ENCODE peak calls at places on chromosome 2, in ten cellular contexts. T is neural progenitor cell, Y is hepatocyte, K is sigmoid colon, M is psoas muscle, I is tibial nerve, V is colonic mucosa, W is breast epithelium, C is HCT116, Q is ascending aorta. J is an unnamed sample.
A peak's percentile ranks its signal among the peaks of the same experiment; 100 is the strongest.

GRCh38 chr2:8123464-8123863 is 558.4 kb upstream of the ID2 start:
- DNase-seq in T (no peak), Y (no peak), K (no peak), M (no peak), I (no peak), V (no peak), W (no peak), C (no peak), Q (no peak), J (no peak)

GRCh38 chr2:29329899-29330298 is 214.7 kb downstream of the CLIP4 start:
- DNase-seq in T (no peak), Y (no peak), K (no peak), M (no peak), I (no peak), V (no peak), W (no peak), C (no peak), Q (no peak), J (no peak)

GRCh38 chr2:52145005-52145404 is 1113.1 kb upstream of the NRXN1 start:
- DNase-seq in T (no peak), Y (no peak), K (no peak), M (no peak), I (no peak), V (no peak), W (no peak), C (no peak), Q (no peak), J (no peak)

GRCh38 chr2:144877893-144878292 is 358.0 kb upstream of the ZEB2 start:
- DNase-seq in T (no peak), Y (no peak), K (no peak), M (no peak), I (no peak), V (no peak), W (no peak), C (no peak), Q (no peak), J (no peak)

GRCh38 chr2:225097035-225097434 is 54.8 kb upstream of the DOCK10 start:
- DNase-seq in T (no peak), Y (no peak), K (no peak), M (no peak), I (no peak), V (no peak), W (no peak), C (no peak), Q (no peak), J (no peak)

GRCh38 chr2:144406111-144406788 is 113.7 kb downstream of the ZEB2 start:
- DNase-seq in T (no peak), Y (no peak), K (no peak), M (no peak), I (no peak), V (no peak), W (no peak), C (no peak), Q (no peak), J (no peak)

GRCh38 chr2:202042444-202042843 is 8.8 kb downstream of the FZD7 start:
- DNase-seq in T (no peak), Y (no peak), K (no peak), M (no peak), I (no peak), V (no peak), W (no peak), C (no peak), Q (no peak), J (no peak)

GRCh38 chr2:100407108-100407507 is 10.4 kb downstream of the CHST10 start:
- DNase-seq in T (no peak), Y (no peak), K (no peak), M (no peak), I (no peak), V (no peak), W (peak; percentile 26), C (no peak), Q (no peak), J (no peak)

GRCh38 chr2:172204309-172204708 is 101.6 kb upstream of the DLX2 start:
- DNase-seq in T (no peak), Y (peak; percentile 20), K (no peak), M (no peak), I (no peak), V (no peak), W (no peak), C (no peak), Q (no peak), J (no peak)

GRCh38 chr2:20526146-20526545 is 79.3 kb downstream of the RHOB start:
- DNase-seq in T (no peak), Y (no peak), K (no peak), M (no peak), I (no peak), V (no peak), W (no peak), C (no peak), Q (no peak), J (no peak)

GRCh38 chr2:192783643-192784042 is 588.9 kb upstream of the TMEFF2 start:
- DNase-seq in T (no peak), Y (no peak), K (no peak), M (no peak), I (no peak), V (no peak), W (no peak), C (no peak), Q (no peak), J (no peak)

GRCh38 chr2:60629263-60629662 is 75.8 kb upstream of the BCL11A start:
- DNase-seq in T (no peak), Y (no peak), K (no peak), M (no peak), I (no peak), V (no peak), W (no peak), C (no peak), Q (no peak), J (no peak)

GRCh38 chr2:36389081-36389480 is 33.5 kb downstream of the CRIM1 start:
- DNase-seq in T (no peak), Y (peak; percentile 31), K (no peak), M (no peak), I (no peak), V (no peak), W (no peak), C (no peak), Q (no peak), J (no peak)

GRCh38 chr2:30514134-30514860 is 67.3 kb downstream of the LCLAT1 start:
- DNase-seq in T (no peak), Y (peak; percentile 40), K (no peak), M (no peak), I (no peak), V (no peak), W (no peak), C (no peak), Q (no peak), J (no peak)

GRCh38 chr2:137525644-137526190 is 438.6 kb upstream of the HNMT start:
- DNase-seq in T (no peak), Y (no peak), K (no peak), M (no peak), I (no peak), V (no peak), W (no peak), C (no peak), Q (no peak), J (no peak)

GRCh38 chr2:183532514-183532913 is 408.3 kb downstream of the NUP35 start:
- DNase-seq in T (no peak), Y (no peak), K (no peak), M (no peak), I (no peak), V (no peak), W (no peak), C (no peak), Q (no peak), J (no peak)

GRCh38 chr2:88746929-88747490 is 55.5 kb downstream of the RPIA start:
- DNase-seq in T (no peak), Y (no peak), K (no peak), M (no peak), I (no peak), V (no peak), W (no peak), C (no peak), Q (no peak), J (no peak)
- H3K27ac ChIP-seq in T (no peak overlapping the region), Y (no peak overlapping the region), K (no peak overlapping the region), M (no peak overlapping the region), I (no peak overlapping the region), V (no peak overlapping the region), W (no peak overlapping the region), C (no peak overlapping the region), Q (no peak overlapping the region), J (no peak overlapping the region)

GRCh38 chr2:205720451-205720902 is 38.2 kb downstream of the NRP2 start:
- DNase-seq in T (peak; percentile 83), Y (no peak), K (no peak), M (no peak), I (no peak), V (no peak), W (no peak), C (no peak), Q (no peak), J (no peak)
- H3K4me1 ChIP-seq in T (peaks cover 68% of the 10 kb centered on the region), Y (peaks cover 19% of the 10 kb centered on the region), K (peaks cover 100% of the 10 kb centered on the region), M (no peaks in the 10 kb centered on the region), I (peaks cover 92% of the 10 kb centered on the region), V (no peaks in the 10 kb centered on the region), W (no peaks in the 10 kb centered on the region), C (peaks cover 5% of the 10 kb centered on the region), Q (no peaks in the 10 kb centered on the region), J (no peaks in the 10 kb centered on the region)

DNA sequence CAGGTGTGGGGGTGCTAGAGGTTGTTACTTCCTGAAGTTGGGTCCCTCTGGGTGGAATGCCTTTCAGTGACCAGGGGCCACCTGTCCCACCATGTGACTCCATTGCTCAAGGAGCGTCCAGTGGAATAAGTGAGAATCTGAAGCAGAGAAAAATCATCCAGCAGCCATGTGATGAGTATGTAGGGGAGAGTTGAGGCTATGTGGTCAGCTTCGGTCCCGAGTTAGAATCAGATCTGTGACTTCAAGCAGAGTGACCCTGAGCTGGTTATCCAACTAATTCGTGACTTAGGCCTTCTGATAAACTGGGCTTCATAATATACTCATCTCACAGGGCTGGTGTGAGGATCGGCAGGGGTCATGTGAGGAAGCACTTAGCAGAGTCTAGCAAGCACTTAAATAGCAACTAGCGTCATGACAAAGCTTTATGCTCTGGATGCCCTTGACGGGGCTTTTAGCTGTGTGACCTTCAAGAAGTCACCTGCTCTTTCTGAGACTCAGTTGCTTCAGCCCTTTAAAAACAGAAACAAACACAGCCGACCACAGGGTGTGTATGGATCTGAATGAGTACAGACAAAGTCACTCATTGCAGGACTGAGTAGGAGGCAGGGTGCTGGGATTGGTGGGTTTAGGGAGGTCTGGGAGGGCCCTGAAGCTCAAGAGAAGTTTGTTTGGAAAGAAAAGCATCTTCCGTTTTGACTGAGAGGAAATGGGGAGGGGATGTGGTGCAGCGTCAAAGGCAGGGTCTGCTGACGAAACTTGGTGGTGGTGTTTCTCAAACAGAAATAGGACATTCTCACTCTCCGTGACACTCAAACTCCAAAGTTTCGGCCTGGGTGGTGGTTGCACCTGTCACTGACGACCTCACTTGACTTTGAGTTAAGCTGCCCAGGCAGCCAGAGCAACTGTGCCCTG is 264.0 kb upstream of the CXCR4 start:
- DNase-seq in T (no peak), Y (no peak), K (no peak), M (no peak), I (no peak), V (no peak), W (peak; percentile 20), C (no peak), Q (no peak), J (no peak)
- H3K4me3 ChIP-seq in T (no peak overlapping the region), Y (no peak overlapping the region), K (no peak overlapping the region), M (no peak overlapping the region), I (no peak overlapping the region), V (no peak overlapping the region), W (no peak overlapping the region), C (no peak overlapping the region), Q (no peak overlapping the region), J (no peak overlapping the region)

DNA sequence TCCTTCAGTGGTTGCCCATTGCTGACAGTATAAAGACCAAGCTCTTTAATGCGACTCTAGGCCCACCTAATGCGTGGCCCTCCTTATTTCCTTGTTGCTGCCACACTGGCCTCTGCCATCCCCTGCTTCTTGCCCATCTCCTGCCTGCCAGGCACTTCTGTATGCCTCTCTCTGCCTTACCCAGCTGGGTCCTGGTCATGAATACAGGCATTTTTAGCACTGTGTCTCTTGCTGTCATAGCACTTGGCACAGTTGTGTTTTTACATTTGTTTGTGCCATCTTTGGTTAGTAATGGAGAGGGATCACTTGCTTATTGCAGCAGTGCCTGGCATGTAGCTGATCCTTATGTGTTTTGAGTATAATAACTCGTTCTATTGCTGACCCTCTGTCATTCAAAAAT is 38.7 kb downstream of the MAP4K4 start:
- DNase-seq in T (no peak), Y (no peak), K (no peak), M (no peak), I (no peak), V (no peak), W (no peak), C (no peak), Q (no peak), J (no peak)
- H3K27ac ChIP-seq in T (no peak overlapping the region), Y (peak overlapping the region; percentile 41), K (peak overlapping the region; percentile 44), M (peak overlapping the region; percentile 85), I (peak overlapping the region; percentile 70), V (no peak overlapping the region), W (no peak overlapping the region), C (no peak overlapping the region), Q (peak overlapping the region; percentile 54), J (no peak overlapping the region)